ENCODE peak calls at places on chromosomes 12 and 14, in eight cellular contexts. X is left cardiac atrium; G is effector memory CD8-positive, alpha-beta T cell; F is lung microvascular endothelial cell; M is dorsolateral prefrontal cortex; A is activated CD8-positive, alpha-beta memory T cell treated with anti-CD3 and anti-CD28 coated beads for 1 hour; H is NCI-H226; Q is NCI-H460. L is an unnamed sample.

GRCh38 chr12:116303929-116304328 is 26.4 kb upstream of the MED13L start:
- DNase-seq in A (no peak), G (no peak), M (no peak), X (no peak), F (no peak), Q (no peak), H (peak), L (no peak)

GRCh38 chr14:103526247-103526913 is 2.6 kb upstream of the TRMT61A start:
- DNase-seq in Q (no peak), M (no peak), G (no peak), F (no peak), X (no peak), A (no peak), H (no peak), L (no peak)

GRCh38 chr14:69527635-69528034 is 43.1 kb downstream of the PLEKHD1 start:
- DNase-seq in X (no peak), G (no peak), F (no peak), H (no peak), M (no peak), Q (no peak), A (no peak), L (no peak)

GRCh38 chr14:51495319-51495718 is 156.4 kb upstream of the FRMD6 start:
- DNase-seq in X (no peak), G (no peak), H (no peak), A (no peak), Q (no peak), F (peak), M (no peak), L (no peak)

GRCh38 chr14:76975865-76976622 is 52.5 kb downstream of the IRF2BPL start:
- DNase-seq in X (no peak), Q (no peak), M (no peak), H (no peak), G (no peak), F (no peak), A (no peak), L (no peak)

GRCh38 chr14:80987235-80988032 is 32.0 kb downstream of the TSHR start:
- DNase-seq in G (peak), Q (peak), X (peak), A (peak), M (peak), F (peak), H (peak), L (peak)

GRCh38 chr12:105294164-105294563 is 36.3 kb upstream of the C12orf75 start:
- DNase-seq in H (no peak), X (no peak), M (no peak), A (no peak), F (no peak), G (no peak), Q (no peak), L (no peak)

GRCh38 chr12:68405292-68405900 is 73.2 kb upstream of the MDM1 start:
- DNase-seq in M (no peak), F (peak), H (no peak), X (no peak), Q (no peak), A (no peak), G (no peak), L (no peak)

GRCh38 chr14:38404616-38405015 is 148.7 kb upstream of the CLEC14A start:
- DNase-seq in X (no peak), G (no peak), F (no peak), M (no peak), A (no peak), H (peak), Q (no peak), L (no peak)

GRCh38 chr12:110367209-110367864 is 36.2 kb downstream of the ANAPC7 start:
- DNase-seq in F (no peak), X (no peak), G (no peak), H (no peak), M (peak), Q (no peak), A (no peak), L (no peak)